ENCODE peak calls at places on chromosome 21, in seven cellular contexts. One of them, this sample, is unnamed.

GRCh38 chr21:21997390-21998333 is 999.5 kb downstream of the NCAM2 start:
- DNase-seq in heart right ventricle: no peak
- DNase-seq in fibroblast of villous mesenchyme: no peak
- DNase-seq in testis: no peak
- DNase-seq in right atrium auricular region: no peak
- DNase-seq in CD8-positive, alpha-beta T cell: no peak
- DNase-seq in brain microvascular endothelial cell: no peak
- DNase-seq in this sample: no peak

GRCh38 chr21:15446193-15446592 is 283.6 kb upstream of the USP25 start:
- DNase-seq in heart right ventricle: peak
- DNase-seq in fibroblast of villous mesenchyme: no peak
- DNase-seq in testis: no peak
- DNase-seq in right atrium auricular region: no peak
- DNase-seq in CD8-positive, alpha-beta T cell: no peak
- DNase-seq in brain microvascular endothelial cell: no peak
- DNase-seq in this sample: no peak

GRCh38 chr21:41743321-41744027 is 23.4 kb downstream of the RIPK4 start:
- DNase-seq in heart right ventricle: no peak
- DNase-seq in fibroblast of villous mesenchyme: no peak
- DNase-seq in testis: no peak
- DNase-seq in right atrium auricular region: no peak
- DNase-seq in CD8-positive, alpha-beta T cell: no peak
- DNase-seq in brain microvascular endothelial cell: no peak
- DNase-seq in this sample: no peak

GRCh38 chr21:14114251-14114650 is 96.5 kb downstream of the LIPI start:
- DNase-seq in heart right ventricle: no peak
- DNase-seq in fibroblast of villous mesenchyme: no peak
- DNase-seq in testis: no peak
- DNase-seq in right atrium auricular region: no peak
- DNase-seq in CD8-positive, alpha-beta T cell: no peak
- DNase-seq in brain microvascular endothelial cell: no peak
- DNase-seq in this sample: no peak

GRCh38 chr21:42520628-42521253 is 7.1 kb downstream of the SLC37A1 start:
- DNase-seq in heart right ventricle: no peak
- DNase-seq in fibroblast of villous mesenchyme: no peak
- DNase-seq in testis: no peak
- DNase-seq in right atrium auricular region: no peak
- DNase-seq in CD8-positive, alpha-beta T cell: no peak
- DNase-seq in brain microvascular endothelial cell: no peak
- DNase-seq in this sample: peak

GRCh38 chr21:33554982-33555344 is 12.1 kb downstream of the SON start:
- DNase-seq in heart right ventricle: no peak
- DNase-seq in fibroblast of villous mesenchyme: no peak
- DNase-seq in testis: no peak
- DNase-seq in right atrium auricular region: no peak
- DNase-seq in CD8-positive, alpha-beta T cell: no peak
- DNase-seq in brain microvascular endothelial cell: no peak
- DNase-seq in this sample: no peak

GRCh38 chr21:32777269-32777668 is 5.7 kb upstream of the PAXBP1 start:
- DNase-seq in heart right ventricle: no peak
- DNase-seq in fibroblast of villous mesenchyme: no peak
- DNase-seq in testis: no peak
- DNase-seq in right atrium auricular region: no peak
- DNase-seq in CD8-positive, alpha-beta T cell: no peak
- DNase-seq in brain microvascular endothelial cell: no peak
- DNase-seq in this sample: no peak

GRCh38 chr21:40829791-40830190 is 17.2 kb downstream of the DSCAM start:
- DNase-seq in heart right ventricle: no peak
- DNase-seq in fibroblast of villous mesenchyme: no peak
- DNase-seq in testis: no peak
- DNase-seq in right atrium auricular region: no peak
- DNase-seq in CD8-positive, alpha-beta T cell: no peak
- DNase-seq in brain microvascular endothelial cell: no peak
- DNase-seq in this sample: no peak

GRCh38 chr21:42348762-42349161 is 2.0 kb downstream of the TFF2 start:
- DNase-seq in heart right ventricle: no peak
- DNase-seq in fibroblast of villous mesenchyme: no peak
- DNase-seq in testis: no peak
- DNase-seq in right atrium auricular region: no peak
- DNase-seq in CD8-positive, alpha-beta T cell: no peak
- DNase-seq in brain microvascular endothelial cell: no peak
- DNase-seq in this sample: no peak

GRCh38 chr21:31497939-31498338 is 153.9 kb upstream of the TIAM1 start:
- DNase-seq in heart right ventricle: no peak
- DNase-seq in fibroblast of villous mesenchyme: no peak
- DNase-seq in testis: no peak
- DNase-seq in right atrium auricular region: no peak
- DNase-seq in CD8-positive, alpha-beta T cell: no peak
- DNase-seq in brain microvascular endothelial cell: no peak
- DNase-seq in this sample: no peak

GRCh38 chr21:42042651-42043050 is 28.5 kb upstream of the UMODL1 start:
- DNase-seq in heart right ventricle: no peak
- DNase-seq in fibroblast of villous mesenchyme: no peak
- DNase-seq in testis: no peak
- DNase-seq in right atrium auricular region: no peak
- DNase-seq in CD8-positive, alpha-beta T cell: no peak
- DNase-seq in brain microvascular endothelial cell: no peak
- DNase-seq in this sample: no peak

GRCh38 chr21:42161401-42161956 is 57.5 kb upstream of the ABCG1 start:
- DNase-seq in heart right ventricle: no peak
- DNase-seq in fibroblast of villous mesenchyme: no peak
- DNase-seq in testis: no peak
- DNase-seq in right atrium auricular region: no peak
- DNase-seq in CD8-positive, alpha-beta T cell: no peak
- DNase-seq in brain microvascular endothelial cell: no peak
- DNase-seq in this sample: no peak

GRCh38 chr21:14879458-14879857 is 185.3 kb downstream of the NRIP1 start:
- DNase-seq in heart right ventricle: no peak
- DNase-seq in fibroblast of villous mesenchyme: no peak
- DNase-seq in testis: no peak
- DNase-seq in right atrium auricular region: no peak
- DNase-seq in CD8-positive, alpha-beta T cell: no peak
- DNase-seq in brain microvascular endothelial cell: no peak
- DNase-seq in this sample: no peak

GRCh38 chr21:15703932-15704331 is 25.9 kb upstream of the USP25 start:
- DNase-seq in heart right ventricle: no peak
- DNase-seq in fibroblast of villous mesenchyme: no peak
- DNase-seq in testis: no peak
- DNase-seq in right atrium auricular region: no peak
- DNase-seq in CD8-positive, alpha-beta T cell: no peak
- DNase-seq in brain microvascular endothelial cell: no peak
- DNase-seq in this sample: no peak

GRCh38 chr21:41653944-41654625 is 112.8 kb downstream of the RIPK4 start:
- DNase-seq in heart right ventricle: no peak
- DNase-seq in fibroblast of villous mesenchyme: peak
- DNase-seq in testis: no peak
- DNase-seq in right atrium auricular region: no peak
- DNase-seq in CD8-positive, alpha-beta T cell: no peak
- DNase-seq in brain microvascular endothelial cell: peak
- DNase-seq in this sample: peak

GRCh38 chr21:34094949-34095348 is 21.6 kb downstream of the MRPS6 start:
- DNase-seq in heart right ventricle: no peak
- DNase-seq in fibroblast of villous mesenchyme: no peak
- DNase-seq in testis: no peak
- DNase-seq in right atrium auricular region: no peak
- DNase-seq in CD8-positive, alpha-beta T cell: no peak
- DNase-seq in brain microvascular endothelial cell: no peak
- DNase-seq in this sample: no peak

GRCh38 chr21:25281134-25281533 is 326.1 kb downstream of the MRPL39 start:
- DNase-seq in heart right ventricle: no peak
- DNase-seq in fibroblast of villous mesenchyme: no peak
- DNase-seq in testis: no peak
- DNase-seq in right atrium auricular region: no peak
- DNase-seq in CD8-positive, alpha-beta T cell: no peak
- DNase-seq in brain microvascular endothelial cell: no peak
- DNase-seq in this sample: no peak

GRCh38 chr21:28828981-28829380 is 163.7 kb downstream of the LTN1 start:
- DNase-seq in heart right ventricle: no peak
- DNase-seq in fibroblast of villous mesenchyme: peak
- DNase-seq in testis: no peak
- DNase-seq in right atrium auricular region: no peak
- DNase-seq in CD8-positive, alpha-beta T cell: no peak
- DNase-seq in brain microvascular endothelial cell: no peak
- DNase-seq in this sample: no peak
- TF ChIP-seq CTCF in heart right ventricle: no peak
- TF ChIP-seq CTCF in fibroblast of villous mesenchyme: no peak
- TF ChIP-seq CTCF in testis: no peak
- TF ChIP-seq CTCF in right atrium auricular region: no peak
- TF ChIP-seq CTCF in CD8-positive, alpha-beta T cell: no peak
- TF ChIP-seq CTCF in brain microvascular endothelial cell: no peak
- TF ChIP-seq CTCF in this sample: no peak

GRCh38 chr21:45362748-45363145 is 42.2 kb upstream of the COL18A1 start:
- DNase-seq in heart right ventricle: peak
- DNase-seq in fibroblast of villous mesenchyme: no peak
- DNase-seq in testis: no peak
- DNase-seq in right atrium auricular region: no peak
- DNase-seq in CD8-positive, alpha-beta T cell: no peak
- DNase-seq in brain microvascular endothelial cell: no peak
- DNase-seq in this sample: no peak

GRCh38 chr21:45365186-45365607 is 39.8 kb upstream of the COL18A1 start:
- DNase-seq in heart right ventricle: no peak
- DNase-seq in fibroblast of villous mesenchyme: no peak
- DNase-seq in testis: no peak
- DNase-seq in right atrium auricular region: no peak
- DNase-seq in CD8-positive, alpha-beta T cell: no peak
- DNase-seq in brain microvascular endothelial cell: no peak
- DNase-seq in this sample: no peak

GRCh38 chr21:45364464-45365185 is 40.3 kb upstream of the COL18A1 start:
- DNase-seq in heart right ventricle: no peak
- DNase-seq in fibroblast of villous mesenchyme: peak
- DNase-seq in testis: peak
- DNase-seq in right atrium auricular region: peak
- DNase-seq in CD8-positive, alpha-beta T cell: no peak
- DNase-seq in brain microvascular endothelial cell: peak
- DNase-seq in this sample: peak

GRCh38 chr21:45365608-45366241 is 39.2 kb upstream of the COL18A1 start:
- DNase-seq in heart right ventricle: peak
- DNase-seq in fibroblast of villous mesenchyme: peak
- DNase-seq in testis: no peak
- DNase-seq in right atrium auricular region: no peak
- DNase-seq in CD8-positive, alpha-beta T cell: no peak
- DNase-seq in brain microvascular endothelial cell: peak
- DNase-seq in this sample: peak

DNA sequence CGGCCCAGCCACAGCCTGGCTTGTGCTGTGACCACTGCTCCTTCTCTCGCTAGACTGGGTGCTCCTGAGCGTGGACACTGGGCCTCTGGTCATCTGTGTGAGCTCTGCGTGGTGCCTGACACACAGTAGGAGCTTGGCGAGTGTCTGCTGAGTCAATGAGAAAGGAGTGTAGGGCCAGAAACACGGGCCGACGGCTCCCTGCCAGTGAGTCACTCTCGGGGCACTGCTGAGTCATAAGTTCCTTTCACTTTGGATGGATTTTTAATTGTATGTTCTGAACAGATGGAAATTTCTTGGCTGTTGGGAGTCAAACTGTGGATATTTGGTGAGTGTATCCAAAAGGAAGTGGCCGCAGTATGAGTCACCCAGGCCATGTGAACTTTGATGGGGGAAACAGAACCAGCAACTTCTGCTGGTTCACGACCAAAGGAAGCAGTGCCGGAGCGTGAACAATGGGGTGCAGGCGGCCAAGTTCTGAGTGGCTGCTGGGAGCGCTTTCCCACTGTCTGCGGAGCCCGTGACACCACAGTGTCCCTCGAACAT is 41.0 kb upstream of the COL18A1 start:
- DNase-seq in heart right ventricle: peak
- DNase-seq in fibroblast of villous mesenchyme: peak
- DNase-seq in testis: peak
- DNase-seq in right atrium auricular region: peak
- DNase-seq in CD8-positive, alpha-beta T cell: no peak
- DNase-seq in brain microvascular endothelial cell: peak
- DNase-seq in this sample: peak
- H3K4me3 ChIP-seq in heart right ventricle: peak
- H3K4me3 ChIP-seq in fibroblast of villous mesenchyme: no peak
- H3K4me3 ChIP-seq in testis: no peak
- H3K4me3 ChIP-seq in right atrium auricular region: no peak
- H3K4me3 ChIP-seq in CD8-positive, alpha-beta T cell: no peak
- H3K4me3 ChIP-seq in brain microvascular endothelial cell: peak
- H3K4me3 ChIP-seq in this sample: no peak

GRCh38 chr21:35394634-35395369 is 345.7 kb upstream of the RUNX1 start:
- DNase-seq in heart right ventricle: no peak
- DNase-seq in fibroblast of villous mesenchyme: no peak
- DNase-seq in testis: no peak
- DNase-seq in right atrium auricular region: no peak
- DNase-seq in CD8-positive, alpha-beta T cell: no peak
- DNase-seq in brain microvascular endothelial cell: no peak
- DNase-seq in this sample: peak
- TF ChIP-seq CTCF in heart right ventricle: no peak
- TF ChIP-seq CTCF in fibroblast of villous mesenchyme: no peak
- TF ChIP-seq CTCF in testis: no peak
- TF ChIP-seq CTCF in right atrium auricular region: no peak
- TF ChIP-seq CTCF in CD8-positive, alpha-beta T cell: no peak
- TF ChIP-seq CTCF in brain microvascular endothelial cell: no peak
- TF ChIP-seq CTCF in this sample: no peak

GRCh38 chr21:36703626-36704280 is 4.8 kb downstream of the SIM2 start:
- DNase-seq in heart right ventricle: no peak
- DNase-seq in fibroblast of villous mesenchyme: no peak
- DNase-seq in testis: no peak
- DNase-seq in right atrium auricular region: no peak
- DNase-seq in CD8-positive, alpha-beta T cell: no peak
- DNase-seq in brain microvascular endothelial cell: no peak
- DNase-seq in this sample: no peak

GRCh38 chr21:36705679-36706481 is 7.0 kb downstream of the SIM2 start:
- DNase-seq in heart right ventricle: no peak
- DNase-seq in fibroblast of villous mesenchyme: no peak
- DNase-seq in testis: no peak
- DNase-seq in right atrium auricular region: peak
- DNase-seq in CD8-positive, alpha-beta T cell: no peak
- DNase-seq in brain microvascular endothelial cell: no peak
- DNase-seq in this sample: no peak

GRCh38 chr21:36704958-36705678 is 6.2 kb downstream of the SIM2 start:
- DNase-seq in heart right ventricle: no peak
- DNase-seq in fibroblast of villous mesenchyme: no peak
- DNase-seq in testis: no peak
- DNase-seq in right atrium auricular region: no peak
- DNase-seq in CD8-positive, alpha-beta T cell: no peak
- DNase-seq in brain microvascular endothelial cell: no peak
- DNase-seq in this sample: no peak

GRCh38 chr21:36703123-36703522 is 4.2 kb downstream of the SIM2 start:
- DNase-seq in heart right ventricle: no peak
- DNase-seq in fibroblast of villous mesenchyme: no peak
- DNase-seq in testis: no peak
- DNase-seq in right atrium auricular region: no peak
- DNase-seq in CD8-positive, alpha-beta T cell: no peak
- DNase-seq in brain microvascular endothelial cell: no peak
- DNase-seq in this sample: no peak

DNA sequence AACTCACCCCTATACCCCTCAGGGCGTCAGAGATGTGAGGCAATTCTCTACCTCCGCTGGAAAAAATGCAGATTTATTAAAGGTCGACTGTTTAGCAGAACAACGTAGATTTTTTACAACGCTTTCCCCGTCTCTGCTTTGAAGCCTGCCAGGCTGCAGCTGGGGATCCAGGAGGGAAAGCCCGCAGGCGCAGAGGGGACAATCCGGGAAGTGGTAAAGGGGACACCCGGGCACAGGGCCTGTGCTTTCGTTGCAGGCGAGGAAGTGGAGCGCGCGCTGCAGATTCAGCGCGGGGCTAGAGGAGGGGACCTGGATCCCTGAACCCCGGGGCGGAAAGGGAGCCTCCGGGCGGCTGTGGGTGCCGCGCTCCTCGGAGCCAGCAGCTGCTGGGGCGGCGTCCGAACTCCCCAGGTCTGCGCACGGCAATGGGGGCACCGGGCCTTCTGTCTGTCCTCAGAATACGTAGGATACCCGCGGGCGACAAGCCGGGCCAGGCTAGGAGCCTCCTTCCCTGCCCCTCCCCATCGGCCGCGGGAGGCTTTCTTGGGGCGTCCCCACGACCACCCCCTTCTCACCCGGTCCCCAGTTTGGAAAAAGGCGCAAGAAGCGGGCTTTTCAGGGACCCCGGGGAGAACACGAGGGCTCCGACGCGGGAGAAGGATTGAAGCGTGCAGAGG is 5.5 kb downstream of the SIM2 start:
- DNase-seq in heart right ventricle: no peak
- DNase-seq in fibroblast of villous mesenchyme: no peak
- DNase-seq in testis: no peak
- DNase-seq in right atrium auricular region: no peak
- DNase-seq in CD8-positive, alpha-beta T cell: no peak
- DNase-seq in brain microvascular endothelial cell: no peak
- DNase-seq in this sample: no peak
- H3K4me3 ChIP-seq in heart right ventricle: peak
- H3K4me3 ChIP-seq in fibroblast of villous mesenchyme: no peak
- H3K4me3 ChIP-seq in testis: no peak
- H3K4me3 ChIP-seq in right atrium auricular region: no peak
- H3K4me3 ChIP-seq in CD8-positive, alpha-beta T cell: no peak
- H3K4me3 ChIP-seq in brain microvascular endothelial cell: no peak
- H3K4me3 ChIP-seq in this sample: no peak